ENCODE peak calls at places on chromosome 1, in six cellular contexts. A is Peyer's patch; D is GM19239; X is lower leg skin; V is stimulated activated CD4-positive, alpha-beta T cell treated with anti-CD3 and anti-CD28 coated beads, Interleukin-4, amount 100 ng/mL, for 48 hours; S is AG08395. G is an unnamed sample.

GRCh38 chr1:246631426-246631825 is 65.2 kb downstream of the CNST start:
- DNase-seq in A (no peak), D (no peak), X (no peak), V (no peak), S (peak; percentile 63), G (no peak)

GRCh38 chr1:7771673-7772299 is 690 bp downstream of the VAMP3 start:
- DNase-seq in A (no peak), D (no peak), X (no peak), V (no peak), S (no peak), G (no peak)

GRCh38 chr1:153441238-153441755 is 19.2 kb downstream of the S100A7 start:
- DNase-seq in A (no peak), D (no peak), X (no peak), V (no peak), S (no peak), G (no peak)

GRCh38 chr1:231241751-231242150 is 739 bp downstream of the GNPAT start:
- DNase-seq in A (peak; percentile 55), D (no peak), X (no peak), V (no peak), S (peak; percentile 24), G (peak; percentile 8)

GRCh38 chr1:229282295-229282823 is 11.4 kb downstream of the RAB4A start:
- DNase-seq in A (no peak), D (no peak), X (no peak), V (no peak), S (no peak), G (no peak)

GRCh38 chr1:202576816-202577215 is 133.4 kb downstream of the SYT2 start:
- DNase-seq in A (no peak), D (no peak), X (no peak), V (no peak), S (peak; percentile 76), G (no peak)

GRCh38 chr1:233372218-233373125 is 44.9 kb downstream of the MAP3K21 start:
- DNase-seq in A (no peak), D (no peak), X (no peak), V (no peak), S (no peak), G (peak; percentile 22)

GRCh38 chr1:61076728-61077675 is 5.4 kb upstream of the NFIA start:
- DNase-seq in A (peak; percentile 94), D (peak; percentile 22), X (peak; percentile 77), V (peak; percentile 51), S (peak; percentile 45), G (peak; percentile 82)

GRCh38 chr1:94045465-94046056 is 75.4 kb downstream of the ABCA4 start:
- DNase-seq in A (peak; percentile 80), D (no peak), X (peak; percentile 89), V (peak; percentile 34), S (peak; percentile 95), G (peak; percentile 54)

GRCh38 chr1:9784508-9785133 is 39.1 kb downstream of the CLSTN1 start:
- DNase-seq in A (peak; percentile 86), D (peak; percentile 44), X (peak; percentile 45), V (peak; percentile 40), S (peak; percentile 40), G (peak; percentile 92)

GRCh38 chr1:219385786-219386427 is 212.2 kb downstream of the LYPLAL1 start:
- DNase-seq in A (no peak), D (peak; percentile 14), X (no peak), V (peak; percentile 3), S (peak; percentile 58), G (peak; percentile 71)

GRCh38 chr1:7372477-7373120 is 398.5 kb upstream of the VAMP3 start:
- DNase-seq in A (peak; percentile 30), D (no peak), X (no peak), V (no peak), S (no peak), G (no peak)

GRCh38 chr1:28365864-28366263 is 3.7 kb upstream of the PHACTR4 start:
- DNase-seq in A (no peak), D (no peak), X (no peak), V (no peak), S (no peak), G (no peak)

GRCh38 chr1:13869172-13869797 is 169.3 kb downstream of the PRDM2 start:
- DNase-seq in A (no peak), D (no peak), X (no peak), V (no peak), S (no peak), G (no peak)

GRCh38 chr1:247322437-247322836 is 9.2 kb downstream of the ZNF496 start:
- DNase-seq in A (no peak), D (no peak), X (no peak), V (no peak), S (no peak), G (no peak)

GRCh38 chr1:114108741-114109255 is 44.9 kb downstream of the SYT6 start:
- DNase-seq in A (no peak), D (no peak), X (no peak), V (no peak), S (no peak), G (peak; percentile 80)

GRCh38 chr1:28592314-28593071 is 428 bp downstream of the RAB42 start:
- DNase-seq in A (peak; percentile 49), D (no peak), X (no peak), V (no peak), S (peak; percentile 46), G (no peak)

GRCh38 chr1:19319196-19319595 is 7.1 kb downstream of the SLC66A1 start:
- DNase-seq in A (no peak), D (no peak), X (no peak), V (no peak), S (no peak), G (no peak)

GRCh38 chr1:242081446-242081845 is 82.5 kb upstream of the MAP1LC3C start:
- DNase-seq in A (no peak), D (no peak), X (no peak), V (no peak), S (peak; percentile 39), G (no peak)

GRCh38 chr1:229130028-229130668 is 140.8 kb upstream of the RAB4A start:
- DNase-seq in A (peak; percentile 88), D (no peak), X (peak; percentile 50), V (no peak), S (no peak), G (no peak)

GRCh38 chr1:156426015-156426414 is 57.0 kb downstream of the RHBG start:
- DNase-seq in A (no peak), D (no peak), X (no peak), V (no peak), S (no peak), G (no peak)

GRCh38 chr1:94783342-94784264 is 36.6 kb upstream of the SLC44A3 start:
- DNase-seq in A (peak; percentile 68), D (no peak), X (peak; percentile 70), V (no peak), S (peak; percentile 93), G (no peak)

GRCh38 chr1:31742462-31743212 is 21.5 kb downstream of the ADGRB2 start:
- DNase-seq in A (no peak), D (no peak), X (no peak), V (no peak), S (no peak), G (no peak)

GRCh38 chr1:79815115-79815514 is 808.6 kb upstream of the ADGRL4 start:
- DNase-seq in A (no peak), D (no peak), X (no peak), V (no peak), S (peak; percentile 5), G (no peak)

GRCh38 chr1:198934414-198934813 is 295.6 kb downstream of the PTPRC start:
- DNase-seq in A (no peak), D (no peak), X (no peak), V (no peak), S (no peak), G (no peak)

GRCh38 chr1:224219612-224220011 is 36.6 kb downstream of the DEGS1 start:
- DNase-seq in A (no peak), D (no peak), X (no peak), V (no peak), S (no peak), G (no peak)

GRCh38 chr1:228737613-228738012 is 2.3 kb downstream of the RHOU start:
- DNase-seq in A (peak; percentile 57), D (no peak), X (no peak), V (no peak), S (no peak), G (no peak)

GRCh38 chr1:200530551-200531261 is 89.8 kb downstream of the KIF14 start:
- DNase-seq in A (peak; percentile 50), D (no peak), X (no peak), V (no peak), S (no peak), G (no peak)

GRCh38 chr1:227635596-227635995 is 72.2 kb downstream of the ZNF678 start:
- DNase-seq in A (no peak), D (no peak), X (no peak), V (no peak), S (no peak), G (no peak)

GRCh38 chr1:159829822-159830455 is 3.3 kb downstream of the SLAMF8 start:
- DNase-seq in A (no peak), D (no peak), X (no peak), V (no peak), S (peak; percentile 76), G (no peak)

GRCh38 chr1:19121192-19121591 is 88.9 kb downstream of the UBR4 start:
- DNase-seq in A (peak; percentile 81), D (no peak), X (no peak), V (no peak), S (no peak), G (no peak)

GRCh38 chr1:214581785-214582184 is 21.2 kb upstream of the CENPF start:
- DNase-seq in A (no peak), D (no peak), X (peak; percentile 37), V (no peak), S (peak; percentile 86), G (no peak)

GRCh38 chr1:112549590-112549989 is 40.8 kb downstream of the WNT2B start:
- DNase-seq in A (no peak), D (no peak), X (no peak), V (no peak), S (no peak), G (no peak)

GRCh38 chr1:92990828-92991227 is 29.6 kb upstream of the DIPK1A start:
- DNase-seq in A (peak; percentile 70), D (no peak), X (no peak), V (no peak), S (no peak), G (peak; percentile 25)

G was measured in GM12865.